ENCODE peak calls at places on chromosomes 5 and 9, in four cellular contexts. N is substantia nigra, T is RWPE1, U is AG08395. E is an unnamed sample.

GRCh38 chr9:74821636-74822035 is 66.1 kb downstream of the TRPM6 start:
- DNase-seq in N (peak), T (no peak), U (no peak), E (no peak)

GRCh38 chr9:36037580-36038169 is 962 bp downstream of the RECK start:
- DNase-seq in N (no peak), T (peak), U (no peak), E (peak)

GRCh38 chr5:16866795-16867584 is 69.1 kb downstream of the MYO10 start:
- DNase-seq in N (no peak), T (no peak), U (peak), E (no peak)

GRCh38 chr5:42808888-42809611 is 2.6 kb downstream of the SELENOP start:
- DNase-seq in N (no peak), T (no peak), U (no peak), E (no peak)

GRCh38 chr5:10760033-10760975 is 730 bp downstream of the DAP start:
- DNase-seq in N (no peak), T (peak), U (peak), E (peak)

GRCh38 chr9:6584881-6585597 is 60.5 kb downstream of the GLDC start:
- DNase-seq in N (no peak), T (no peak), U (peak), E (peak)

GRCh38 chr5:172364773-172365172 is 81.2 kb upstream of the UBTD2 start:
- DNase-seq in N (peak), T (no peak), U (no peak), E (no peak)

GRCh38 chr9:75979362-75979761 is 88.9 kb downstream of the PCSK5 start:
- DNase-seq in N (no peak), T (no peak), U (peak), E (no peak)

GRCh38 chr5:138639326-138639725 is 64.1 kb upstream of the HSPA9 start:
- DNase-seq in N (no peak), T (no peak), U (no peak), E (no peak)

GRCh38 chr5:180118391-180118791 is 46.8 kb upstream of the RNF130 start:
- DNase-seq in N (no peak), T (no peak), U (no peak), E (no peak)

GRCh38 chr5:68258531-68258930 is 43.0 kb downstream of the PIK3R1 start:
- DNase-seq in N (no peak), T (no peak), U (no peak), E (no peak)

GRCh38 chr5:17042041-17042440 is 106.0 kb upstream of the MYO10 start:
- DNase-seq in N (no peak), T (no peak), U (peak), E (no peak)

GRCh38 chr5:98402130-98402529 is 371.3 kb upstream of the RGMB start:
- DNase-seq in N (no peak), T (no peak), U (no peak), E (no peak)

GRCh38 chr5:150486402-150487198 is 21.3 kb upstream of the NDST1 start:
- DNase-seq in N (peak), T (peak), U (no peak), E (peak)

GRCh38 chr9:125570246-125570645 is 136.8 kb downstream of the MAPKAP1 start:
- DNase-seq in N (no peak), T (no peak), U (no peak), E (no peak)

GRCh38 chr5:167759411-167759821 is 532.0 kb upstream of the WWC1 start:
- DNase-seq in N (no peak), T (peak), U (peak), E (no peak)

GRCh38 chr9:81031422-81032029 is 657.8 kb downstream of the TLE1 start:
- DNase-seq in N (no peak), T (peak), U (no peak), E (no peak)

GRCh38 chr9:89839427-89839826 is 234.6 kb downstream of the GADD45G start:
- DNase-seq in N (no peak), T (no peak), U (no peak), E (no peak)

GRCh38 chr5:172740483-172741205 is 30.4 kb downstream of the DUSP1 start:
- DNase-seq in N (no peak), T (peak), U (peak), E (peak)

GRCh38 chr5:83145241-83145640 is 67.9 kb downstream of the XRCC4 start:
- DNase-seq in N (no peak), T (no peak), U (no peak), E (no peak)

GRCh38 chr9:121009657-121010056 is 40.4 kb downstream of the C5 start:
- DNase-seq in N (no peak), T (no peak), U (no peak), E (no peak)

GRCh38 chr5:61896811-61897210 is 409.2 kb upstream of the KIF2A start:
- DNase-seq in N (no peak), T (no peak), U (no peak), E (no peak)

GRCh38 chr5:112669328-112669963 is 68.2 kb upstream of the APC start:
- DNase-seq in N (no peak), T (no peak), U (no peak), E (no peak)

GRCh38 chr5:96197359-96197758 is 235.7 kb downstream of the PCSK1 start:
- DNase-seq in N (no peak), T (no peak), U (no peak), E (no peak)

GRCh38 chr5:107840161-107840560 is 169.4 kb upstream of the EFNA5 start:
- DNase-seq in N (no peak), T (no peak), U (no peak), E (no peak)

GRCh38 chr9:123321874-123322770 is 33.9 kb upstream of the CRB2 start:
- DNase-seq in N (no peak), T (no peak), U (no peak), E (no peak)

GRCh38 chr9:94922098-94922607 is 195.7 kb downstream of the AOPEP start:
- DNase-seq in N (no peak), T (peak), U (peak), E (no peak)

GRCh38 chr5:158074597-158074991 is 215.6 kb upstream of the CLINT1 start:
- DNase-seq in N (no peak), T (no peak), U (no peak), E (no peak)

GRCh38 chr5:10762776-10763500 is 1.9 kb upstream of the DAP start:
- DNase-seq in N (no peak), T (no peak), U (no peak), E (peak)

GRCh38 chr9:5857928-5858327 is 25.0 kb upstream of the ERMP1 start:
- DNase-seq in N (no peak), T (no peak), U (no peak), E (peak)

GRCh38 chr9:37840560-37841194 is 40.1 kb downstream of the DCAF10 start:
- DNase-seq in N (no peak), T (peak), U (peak), E (no peak)

GRCh38 chr5:173917788-173918786 is 29.9 kb downstream of the CPEB4 start:
- DNase-seq in N (no peak), T (peak), U (peak), E (peak)

GRCh38 chr5:11588803-11589202 is 315.4 kb downstream of the CTNND2 start:
- DNase-seq in N (peak), T (no peak), U (no peak), E (no peak)

GRCh38 chr9:110571801-110572490 is 7.6 kb downstream of the SVEP1 start:
- DNase-seq in N (no peak), T (no peak), U (no peak), E (no peak)

GRCh38 chr5:147361441-147362175 is 126.8 kb downstream of the STK32A start:
- DNase-seq in N (no peak), T (no peak), U (no peak), E (no peak)

GRCh38 chr5:177194278-177194677 is 60.7 kb downstream of the NSD1 start:
- DNase-seq in N (no peak), T (peak), U (peak), E (no peak)

GRCh38 chr9:124913378-124913777 is 27.5 kb downstream of the GOLGA1 start:
- DNase-seq in N (no peak), T (no peak), U (no peak), E (no peak)